ENCODE peak calls at places on chromosome 19, in seven cellular contexts. One of them, this sample, is unnamed.

GRCh38 chr19:16374436-16374835 is 49.8 kb downstream of the KLF2 start:
- DNase-seq in thoracic aorta: no peak
- DNase-seq in AG04450: no peak
- DNase-seq in breast epithelium: no peak
- DNase-seq in HepG2: no peak
- DNase-seq in mucosa of descending colon: no peak
- DNase-seq in bronchial epithelial cell: no peak
- DNase-seq in this sample: no peak

GRCh38 chr19:29851769-29852521 is 40.2 kb downstream of the CCNE1 start:
- DNase-seq in AG04450: no peak
- DNase-seq in HepG2: no peak
- DNase-seq in breast epithelium: no peak
- DNase-seq in thoracic aorta: no peak
- DNase-seq in mucosa of descending colon: no peak
- DNase-seq in bronchial epithelial cell: no peak
- DNase-seq in this sample: no peak

GRCh38 chr19:33665776-33666175 is 44.0 kb downstream of the CHST8 start:
- DNase-seq in thoracic aorta: no peak
- DNase-seq in breast epithelium: no peak
- DNase-seq in bronchial epithelial cell: no peak
- DNase-seq in mucosa of descending colon: no peak
- DNase-seq in AG04450: no peak
- DNase-seq in HepG2: no peak
- DNase-seq in this sample: no peak

GRCh38 chr19:45395524-45396388 is 9.1 kb downstream of the PPP1R13L start:
- DNase-seq in mucosa of descending colon: no peak
- DNase-seq in HepG2: no peak
- DNase-seq in breast epithelium: no peak
- DNase-seq in bronchial epithelial cell: no peak
- DNase-seq in AG04450: no peak
- DNase-seq in thoracic aorta: no peak
- DNase-seq in this sample: no peak

GRCh38 chr19:50567052-50567841 is 988 bp downstream of the LRRC4B start:
- DNase-seq in AG04450: no peak
- DNase-seq in thoracic aorta: no peak
- DNase-seq in bronchial epithelial cell: no peak
- DNase-seq in HepG2: no peak
- DNase-seq in breast epithelium: no peak
- DNase-seq in mucosa of descending colon: no peak
- DNase-seq in this sample: no peak

GRCh38 chr19:9308091-9308490 is 1.5 kb downstream of the ZNF699 start:
- DNase-seq in thoracic aorta: no peak
- DNase-seq in mucosa of descending colon: no peak
- DNase-seq in HepG2: no peak
- DNase-seq in bronchial epithelial cell: no peak
- DNase-seq in AG04450: no peak
- DNase-seq in breast epithelium: no peak
- DNase-seq in this sample: no peak

GRCh38 chr19:43594081-43594697 is 1.7 kb downstream of the IRGQ start:
- DNase-seq in bronchial epithelial cell: no peak
- DNase-seq in mucosa of descending colon: no peak
- DNase-seq in HepG2: no peak
- DNase-seq in AG04450: no peak
- DNase-seq in thoracic aorta: no peak
- DNase-seq in breast epithelium: no peak
- DNase-seq in this sample: no peak

GRCh38 chr19:30144242-30144758 is 202.3 kb downstream of the URI1 start:
- DNase-seq in breast epithelium: no peak
- DNase-seq in thoracic aorta: no peak
- DNase-seq in AG04450: no peak
- DNase-seq in mucosa of descending colon: no peak
- DNase-seq in HepG2: no peak
- DNase-seq in bronchial epithelial cell: no peak
- DNase-seq in this sample: peak; percentile 19

GRCh38 chr19:32748497-32748896 is 28.9 kb downstream of the TDRD12 start:
- DNase-seq in thoracic aorta: no peak
- DNase-seq in bronchial epithelial cell: no peak
- DNase-seq in HepG2: peak; percentile 12
- DNase-seq in breast epithelium: no peak
- DNase-seq in AG04450: no peak
- DNase-seq in mucosa of descending colon: no peak
- DNase-seq in this sample: no peak

GRCh38 chr19:55777528-55777927 is 8.6 kb downstream of the RFPL4AL1 start:
- DNase-seq in HepG2: no peak
- DNase-seq in breast epithelium: no peak
- DNase-seq in thoracic aorta: no peak
- DNase-seq in AG04450: no peak
- DNase-seq in bronchial epithelial cell: no peak
- DNase-seq in mucosa of descending colon: no peak
- DNase-seq in this sample: no peak

GRCh38 chr19:28341810-28342350 is 871.1 kb downstream of the UQCRFS1 start:
- DNase-seq in breast epithelium: no peak
- DNase-seq in thoracic aorta: no peak
- DNase-seq in bronchial epithelial cell: no peak
- DNase-seq in HepG2: no peak
- DNase-seq in AG04450: no peak
- DNase-seq in mucosa of descending colon: no peak
- DNase-seq in this sample: no peak

GRCh38 chr19:35963514-35963913 is 27.3 kb downstream of the LRFN3 start:
- DNase-seq in breast epithelium: no peak
- DNase-seq in bronchial epithelial cell: peak; percentile 40
- DNase-seq in thoracic aorta: no peak
- DNase-seq in HepG2: peak; percentile 34
- DNase-seq in mucosa of descending colon: no peak
- DNase-seq in AG04450: peak; percentile 21
- DNase-seq in this sample: peak; percentile 18

GRCh38 chr19:53538378-53539109 is 599 bp downstream of the ZNF331 start:
- DNase-seq in bronchial epithelial cell: no peak
- DNase-seq in AG04450: no peak
- DNase-seq in breast epithelium: no peak
- DNase-seq in mucosa of descending colon: no peak
- DNase-seq in HepG2: no peak
- DNase-seq in thoracic aorta: no peak
- DNase-seq in this sample: no peak

GRCh38 chr19:38944981-38945506 is 14.3 kb downstream of the MRPS12 start:
- DNase-seq in thoracic aorta: no peak
- DNase-seq in HepG2: no peak
- DNase-seq in breast epithelium: no peak
- DNase-seq in AG04450: no peak
- DNase-seq in bronchial epithelial cell: no peak
- DNase-seq in mucosa of descending colon: no peak
- DNase-seq in this sample: no peak

GRCh38 chr19:58563034-58563573 is 4.7 kb upstream of the UBE2M start:
- DNase-seq in HepG2: no peak
- DNase-seq in AG04450: no peak
- DNase-seq in breast epithelium: no peak
- DNase-seq in mucosa of descending colon: peak; percentile 70
- DNase-seq in bronchial epithelial cell: no peak
- DNase-seq in thoracic aorta: no peak
- DNase-seq in this sample: no peak

GRCh38 chr19:11105014-11105636 is 15.9 kb downstream of the LDLR start:
- DNase-seq in HepG2: no peak
- DNase-seq in bronchial epithelial cell: no peak
- DNase-seq in mucosa of descending colon: no peak
- DNase-seq in thoracic aorta: no peak
- DNase-seq in AG04450: no peak
- DNase-seq in breast epithelium: no peak
- DNase-seq in this sample: no peak

GRCh38 chr19:44689290-44690130 is 9.4 kb upstream of the CEACAM16 start:
- DNase-seq in thoracic aorta: peak; percentile 33
- DNase-seq in breast epithelium: peak; percentile 69
- DNase-seq in mucosa of descending colon: peak; percentile 80
- DNase-seq in bronchial epithelial cell: peak; percentile 50
- DNase-seq in HepG2: peak; percentile 63
- DNase-seq in AG04450: peak; percentile 34
- DNase-seq in this sample: no peak

GRCh38 chr19:10112037-10112751 is 701 bp downstream of the P2RY11 start:
- DNase-seq in HepG2: no peak
- DNase-seq in breast epithelium: no peak
- DNase-seq in bronchial epithelial cell: no peak
- DNase-seq in mucosa of descending colon: peak; percentile 57
- DNase-seq in AG04450: no peak
- DNase-seq in thoracic aorta: no peak
- DNase-seq in this sample: no peak

GRCh38 chr19:55442372-55443044 is 592 bp downstream of the SHISA7 start:
- DNase-seq in mucosa of descending colon: no peak
- DNase-seq in breast epithelium: no peak
- DNase-seq in thoracic aorta: no peak
- DNase-seq in AG04450: no peak
- DNase-seq in bronchial epithelial cell: no peak
- DNase-seq in HepG2: no peak
- DNase-seq in this sample: no peak

GRCh38 chr19:45994456-45994988 is 745 bp upstream of the CCDC61 start:
- DNase-seq in AG04450: no peak
- DNase-seq in mucosa of descending colon: no peak
- DNase-seq in breast epithelium: no peak
- DNase-seq in HepG2: no peak
- DNase-seq in bronchial epithelial cell: peak; percentile 37
- DNase-seq in thoracic aorta: no peak
- DNase-seq in this sample: no peak

GRCh38 chr19:13155472-13156284 is 5.5 kb downstream of the IER2 start:
- DNase-seq in breast epithelium: peak; percentile 82
- DNase-seq in mucosa of descending colon: peak; percentile 93
- DNase-seq in bronchial epithelial cell: peak; percentile 69
- DNase-seq in AG04450: no peak
- DNase-seq in thoracic aorta: no peak
- DNase-seq in HepG2: peak; percentile 69
- DNase-seq in this sample: no peak

GRCh38 chr19:4088975-4089374 is 22.3 kb upstream of the ZBTB7A start:
- DNase-seq in AG04450: no peak
- DNase-seq in breast epithelium: no peak
- DNase-seq in thoracic aorta: no peak
- DNase-seq in bronchial epithelial cell: no peak
- DNase-seq in mucosa of descending colon: no peak
- DNase-seq in HepG2: no peak
- DNase-seq in this sample: no peak

GRCh38 chr19:18282021-18282787 is 782 bp upstream of the JUND start:
- DNase-seq in breast epithelium: no peak
- DNase-seq in thoracic aorta: peak; percentile 77
- DNase-seq in bronchial epithelial cell: peak; percentile 47
- DNase-seq in HepG2: peak; percentile 60
- DNase-seq in mucosa of descending colon: peak; percentile 73
- DNase-seq in AG04450: peak; percentile 69
- DNase-seq in this sample: no peak
- TF ChIP-seq CTCF in breast epithelium: peak; percentile 13
- TF ChIP-seq CTCF in thoracic aorta: peak; percentile 20
- TF ChIP-seq CTCF in bronchial epithelial cell: no peak
- TF ChIP-seq CTCF in HepG2: no peak
- TF ChIP-seq CTCF in mucosa of descending colon: no peak
- TF ChIP-seq CTCF in AG04450: peak; percentile 36
- TF ChIP-seq CTCF in this sample: no peak

GRCh38 chr19:5718032-5718578 is 1.8 kb downstream of the LONP1 start:
- DNase-seq in mucosa of descending colon: no peak
- DNase-seq in breast epithelium: no peak
- DNase-seq in thoracic aorta: no peak
- DNase-seq in HepG2: no peak
- DNase-seq in AG04450: peak; percentile 10
- DNase-seq in bronchial epithelial cell: peak; percentile 35
- DNase-seq in this sample: no peak
- H3K4me3 ChIP-seq in mucosa of descending colon: no peak overlapping the region
- H3K4me3 ChIP-seq in breast epithelium: no peak overlapping the region
- H3K4me3 ChIP-seq in thoracic aorta: peak overlapping the region; percentile 89
- H3K4me3 ChIP-seq in HepG2: peak overlapping the region; percentile 78
- H3K4me3 ChIP-seq in AG04450: peak overlapping the region; percentile 98
- H3K4me3 ChIP-seq in bronchial epithelial cell: peak overlapping the region; percentile 89
- H3K4me3 ChIP-seq in this sample: peak overlapping the region; percentile 99

GRCh38 chr19:2769218-2769617 is 13.9 kb downstream of the SGTA start:
- DNase-seq in HepG2: no peak
- DNase-seq in bronchial epithelial cell: no peak
- DNase-seq in breast epithelium: no peak
- DNase-seq in mucosa of descending colon: no peak
- DNase-seq in thoracic aorta: no peak
- DNase-seq in AG04450: no peak
- DNase-seq in this sample: no peak
- TF ChIP-seq CTCF in HepG2: no peak
- TF ChIP-seq CTCF in bronchial epithelial cell: no peak
- TF ChIP-seq CTCF in breast epithelium: no peak
- TF ChIP-seq CTCF in mucosa of descending colon: no peak
- TF ChIP-seq CTCF in thoracic aorta: no peak
- TF ChIP-seq CTCF in AG04450: no peak
- TF ChIP-seq CTCF in this sample: no peak

GRCh38 chr19:40530091-40530901 is 46.4 kb upstream of the SHKBP1 start:
- DNase-seq in AG04450: no peak
- DNase-seq in breast epithelium: no peak
- DNase-seq in bronchial epithelial cell: no peak
- DNase-seq in thoracic aorta: no peak
- DNase-seq in mucosa of descending colon: peak; percentile 49
- DNase-seq in HepG2: no peak
- DNase-seq in this sample: no peak

GRCh38 chr19:40525234-40526051 is 51.2 kb upstream of the SHKBP1 start:
- DNase-seq in bronchial epithelial cell: no peak
- DNase-seq in mucosa of descending colon: peak; percentile 10
- DNase-seq in AG04450: no peak
- DNase-seq in thoracic aorta: no peak
- DNase-seq in HepG2: no peak
- DNase-seq in breast epithelium: no peak
- DNase-seq in this sample: no peak

GRCh38 chr19:40528078-40528477 is 48.6 kb upstream of the SHKBP1 start:
- DNase-seq in mucosa of descending colon: no peak
- DNase-seq in thoracic aorta: no peak
- DNase-seq in AG04450: no peak
- DNase-seq in HepG2: no peak
- DNase-seq in breast epithelium: no peak
- DNase-seq in bronchial epithelial cell: no peak
- DNase-seq in this sample: no peak

GRCh38 chr19:40528533-40529092 is 48.1 kb upstream of the SHKBP1 start:
- DNase-seq in AG04450: no peak
- DNase-seq in HepG2: no peak
- DNase-seq in breast epithelium: no peak
- DNase-seq in bronchial epithelial cell: no peak
- DNase-seq in thoracic aorta: no peak
- DNase-seq in mucosa of descending colon: no peak
- DNase-seq in this sample: no peak

DNA sequence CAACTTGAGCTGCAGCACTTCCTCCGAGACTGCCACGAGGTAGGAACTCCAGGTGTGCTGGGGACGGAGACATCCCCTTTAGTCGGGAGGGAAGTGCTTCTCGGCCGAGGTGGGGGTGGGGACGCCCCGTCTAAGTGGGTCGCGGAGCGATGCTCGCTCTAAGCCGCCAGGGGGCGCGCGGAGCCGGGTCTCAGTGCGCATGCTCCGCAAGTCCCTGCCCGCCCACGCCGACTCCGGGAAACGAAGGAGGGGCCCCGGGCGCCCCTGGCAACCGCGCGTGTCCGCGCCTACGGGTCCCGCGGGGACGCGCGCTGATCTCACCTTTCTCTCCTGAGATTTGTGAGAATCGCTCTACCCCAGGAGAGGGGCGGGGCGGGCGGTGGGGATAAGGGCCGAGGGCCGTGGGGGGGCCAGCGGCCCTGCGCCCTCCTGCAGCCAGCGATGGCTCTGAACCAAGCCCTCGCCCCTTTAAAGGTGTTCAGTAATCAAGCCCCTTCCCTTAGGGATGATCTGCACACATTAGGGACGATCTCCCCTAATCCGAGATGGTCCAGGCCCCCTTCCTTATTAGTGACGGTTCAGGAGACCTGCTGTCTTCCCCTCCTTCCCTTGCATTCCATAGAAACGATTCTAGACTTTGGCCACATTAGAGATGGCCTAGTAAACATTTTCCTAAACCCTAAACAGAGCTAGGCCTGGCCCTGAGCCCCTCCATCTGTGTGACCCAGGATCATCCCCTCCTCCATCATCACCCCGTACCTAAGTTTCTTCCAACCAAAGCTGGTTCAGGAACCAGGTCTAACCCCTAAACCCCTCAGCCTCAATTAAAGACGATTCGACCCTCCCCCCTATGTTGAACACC is 47.3 kb upstream of the SHKBP1 start:
- DNase-seq in HepG2: peak; percentile 56
- DNase-seq in mucosa of descending colon: peak; percentile 88
- DNase-seq in breast epithelium: peak; percentile 86
- DNase-seq in AG04450: peak; percentile 54
- DNase-seq in bronchial epithelial cell: peak; percentile 64
- DNase-seq in thoracic aorta: peak; percentile 23
- DNase-seq in this sample: peak; percentile 50
- H3K4me3 ChIP-seq in HepG2: peak overlapping the region; percentile 65
- H3K4me3 ChIP-seq in mucosa of descending colon: no peak overlapping the region
- H3K4me3 ChIP-seq in breast epithelium: peak overlapping the region; percentile 55
- H3K4me3 ChIP-seq in AG04450: peak overlapping the region; percentile 50
- H3K4me3 ChIP-seq in bronchial epithelial cell: peak overlapping the region; percentile 28
- H3K4me3 ChIP-seq in thoracic aorta: peak overlapping the region; percentile 69
- H3K4me3 ChIP-seq in this sample: peak overlapping the region; percentile 36

This sample was measured in LNCaP clone FGC.